ENCODE peak calls at places on chromosomes 1 and 21, in five cellular contexts. J, S, D, R and P are unnamed samples. For H3K27me3, the result is how much of the 10 kb centered on the place peaks cover.

GRCh38 chr1:97721221-97721620 is 199.6 kb downstream of the DPYD start:
- DNase-seq in D (no peak), R (no peak), J (no peak), S (no peak), P (no peak)

GRCh38 chr21:29257701-29258100 is 41.0 kb upstream of the BACH1 start:
- DNase-seq in R (no peak), D (no peak), S (no peak), J (no peak), P (no peak)

GRCh38 chr1:27529638-27530018 is 39.7 kb upstream of the WASF2 start:
- DNase-seq in R (no peak), S (no peak), J (no peak), D (no peak), P (no peak)

GRCh38 chr1:21822349-21822748 is 10.3 kb downstream of the LDLRAD2 start:
- DNase-seq in R (peak), D (no peak), J (no peak), S (no peak), P (no peak)

GRCh38 chr21:34077888-34078287 is 4.5 kb downstream of the MRPS6 start:
- DNase-seq in R (no peak), D (no peak), S (no peak), J (no peak), P (no peak)

GRCh38 chr1:172383541-172383940 is 36.9 kb upstream of the C1orf105 start:
- DNase-seq in R (no peak), S (no peak), J (no peak), D (no peak), P (no peak)

GRCh38 chr1:119648620-119649004 is 546 bp upstream of the ZNF697 start:
- DNase-seq in R (no peak), S (no peak), D (no peak), J (no peak), P (no peak)

GRCh38 chr21:28568692-28569091 is 424.0 kb downstream of the LTN1 start:
- DNase-seq in J (no peak), S (no peak), D (no peak), R (no peak), P (no peak)

GRCh38 chr1:41474490-41475271 is 9.8 kb downstream of the EDN2 start:
- DNase-seq in J (no peak), R (peak), S (no peak), D (peak), P (peak)

GRCh38 chr1:170261669-170262068 is 115.9 kb downstream of the NTMT2 start:
- DNase-seq in J (no peak), D (no peak), S (no peak), R (no peak), P (no peak)

GRCh38 chr1:155410931-155411330 is 90.2 kb downstream of the RUSC1 start:
- DNase-seq in D (no peak), S (no peak), J (no peak), R (no peak), P (no peak)

GRCh38 chr1:210816136-210816535 is 317.8 kb downstream of the KCNH1 start:
- DNase-seq in D (no peak), J (no peak), R (no peak), S (no peak), P (no peak)

GRCh38 chr1:6249732-6250689 is 6.0 kb downstream of the HES3 start:
- DNase-seq in R (peak), S (no peak), D (no peak), J (no peak), P (no peak)

GRCh38 chr1:153429266-153430165 is 13.2 kb downstream of the S100A7A start:
- DNase-seq in S (no peak), J (no peak), R (no peak), D (no peak), P (peak)

GRCh38 chr21:45870421-45870820 is 111.1 kb upstream of the COL6A1 start:
- DNase-seq in J (no peak), S (no peak), D (no peak), R (no peak), P (peak)

GRCh38 chr1:53069265-53069662 is 7.3 kb downstream of the PODN start:
- DNase-seq in J (no peak), D (no peak), S (no peak), R (no peak), P (no peak)

GRCh38 chr1:2573250-2573649 is 13.3 kb upstream of the PRXL2B start:
- DNase-seq in S (no peak), R (no peak), D (no peak), J (no peak), P (no peak)

GRCh38 chr1:66540434-66541032 is 6.6 kb downstream of the SGIP1 start:
- DNase-seq in D (no peak), J (no peak), R (no peak), S (no peak), P (no peak)

GRCh38 chr1:177011508-177011907 is 153.0 kb downstream of the ASTN1 start:
- DNase-seq in S (no peak), D (no peak), J (no peak), R (no peak), P (no peak)

GRCh38 chr1:67390041-67390887 is 39.9 kb downstream of the SERBP1 start:
- DNase-seq in R (no peak), D (no peak), J (no peak), S (no peak), P (no peak)

GRCh38 chr1:232923739-232924386 is 26.5 kb upstream of the NTPCR start:
- DNase-seq in S (no peak), J (no peak), D (no peak), R (no peak), P (no peak)

GRCh38 chr1:56790036-56790435 is 29.2 kb downstream of the FYB2 start:
- DNase-seq in R (no peak), D (no peak), S (no peak), J (no peak), P (no peak)

GRCh38 chr1:168689726-168690602 is 39.0 kb downstream of the DPT start:
- DNase-seq in J (no peak), S (no peak), R (no peak), D (peak), P (no peak)

GRCh38 chr1:24415910-24416665 is 486 bp downstream of the NIPAL3 start:
- DNase-seq in J (peak), S (no peak), D (no peak), R (peak), P (no peak)

GRCh38 chr1:9101510-9102146 is 27.3 kb downstream of the GPR157 start:
- DNase-seq in D (no peak), R (peak), J (no peak), S (no peak), P (no peak)

GRCh38 chr1:152761609-152762213 is 3.9 kb downstream of the KPRP start:
- DNase-seq in R (no peak), S (no peak), J (no peak), D (no peak), P (no peak)

GRCh38 chr1:181714428-181714827 is 231.1 kb downstream of the CACNA1E start:
- DNase-seq in J (no peak), R (no peak), D (no peak), S (no peak), P (no peak)

GRCh38 chr1:178055093-178055492 is 38.8 kb upstream of the RASAL2 start:
- DNase-seq in R (peak), D (peak), J (peak), S (no peak), P (peak)

GRCh38 chr1:228059536-228060457 is 22.7 kb upstream of the ARF1 start:
- DNase-seq in J (peak), D (peak), R (peak), S (no peak), P (peak)

DNA sequence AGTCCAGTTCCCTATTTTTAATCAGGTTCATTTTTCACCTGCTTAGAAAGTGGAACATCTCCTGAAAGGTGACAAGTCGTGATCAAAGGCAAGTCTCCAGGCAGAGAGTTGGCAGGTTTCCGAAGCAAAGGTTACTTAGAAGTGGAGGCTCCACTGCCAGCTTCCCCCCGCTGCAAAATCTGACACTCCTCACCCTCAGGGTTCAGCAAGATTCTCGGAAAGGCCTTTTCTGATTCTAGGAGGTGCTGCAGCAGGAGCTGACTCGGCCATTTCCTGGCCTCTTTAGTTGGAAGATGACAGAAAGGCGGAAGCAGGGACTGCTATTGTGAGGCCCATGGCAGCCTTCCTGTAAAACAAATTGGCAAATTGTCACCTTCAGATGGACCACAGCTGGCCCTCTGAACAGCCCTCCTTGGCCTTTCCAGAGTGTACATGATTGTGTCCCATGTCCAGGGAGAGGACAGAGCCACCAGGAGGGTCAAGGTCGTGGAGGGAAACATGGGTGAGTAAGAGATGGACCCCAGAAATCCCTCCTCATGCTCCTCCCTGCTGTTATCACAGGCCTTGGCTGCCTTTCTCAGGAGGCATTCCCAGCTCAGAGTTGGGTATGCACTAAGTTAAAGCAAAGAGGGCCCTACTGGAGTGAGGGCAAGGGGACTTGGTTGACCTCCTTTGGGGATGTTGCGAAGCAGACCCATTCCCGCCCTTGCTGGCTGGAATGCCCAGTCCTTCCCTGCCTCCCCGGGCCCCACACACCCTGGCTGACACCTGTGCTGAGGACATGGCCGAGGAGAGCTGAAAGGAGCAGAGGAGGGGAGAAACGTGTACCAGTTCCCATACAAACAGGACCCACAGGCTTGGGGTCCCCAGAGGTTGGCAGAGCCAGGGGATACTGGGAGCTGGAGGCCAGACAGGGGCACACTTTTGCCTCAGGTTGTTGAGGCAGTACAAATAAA is 115.5 kb upstream of the IRF2BP2 start:
- DNase-seq in D (no peak), J (peak), S (no peak), R (no peak), P (no peak)
- H3K27me3 ChIP-seq in D (under half), J (under half), S (under half), R (under half), P (under half)

GRCh38 chr1:61477301-61477700 is 247.6 kb downstream of the TM2D1 start:
- DNase-seq in D (no peak), R (peak), S (no peak), J (no peak), P (no peak)
- H3K27me3 ChIP-seq in D (under half), R (half or more), S (under half), J (under half), P (under half)

GRCh38 chr1:43936470-43937151 is 3.0 kb downstream of the ARTN start:
- DNase-seq in R (peak), D (peak), S (no peak), J (no peak), P (peak)
- H3K27me3 ChIP-seq in R (half or more), D (under half), S (under half), J (under half), P (under half)

GRCh38 chr1:44416408-44416807 is 11.4 kb downstream of the RNF220 start:
- DNase-seq in J (no peak), S (no peak), R (no peak), D (no peak), P (no peak)

GRCh38 chr1:44417351-44418021 is 12.4 kb downstream of the RNF220 start:
- DNase-seq in R (peak), S (no peak), J (peak), D (no peak), P (peak)

GRCh38 chr1:44412591-44412990 is 7.5 kb downstream of the RNF220 start:
- DNase-seq in S (no peak), R (no peak), D (no peak), J (no peak), P (no peak)

GRCh38 chr1:44411861-44412260 is 6.8 kb downstream of the RNF220 start:
- DNase-seq in R (no peak), D (no peak), J (no peak), S (no peak), P (no peak)

GRCh38 chr1:44413740-44414139 is 8.7 kb downstream of the RNF220 start:
- DNase-seq in R (no peak), D (no peak), J (no peak), S (no peak), P (no peak)
- H3K27me3 ChIP-seq in R (half or more), D (under half), J (under half), S (under half), P (half or more)